ENCODE peak calls at places on chromosomes 13 and 19, in ten cellular contexts. T is BJ; C is aorta; E is PC-9; K is breast epithelium; Y is heart left ventricle; W is ovary; L is fibroblast of lung; V is NB4; U is CD8-positive, alpha-beta memory T cell. F is an unnamed sample.

GRCh38 chr13:21749410-21749809 is 78.5 kb downstream of the FGF9 start:
- DNase-seq in C (no peak), W (no peak), L (peak), K (no peak), T (peak), U (no peak), V (no peak), E (no peak), Y (no peak), F (no peak)

GRCh38 chr19:27722625-27723024 is 1490.3 kb downstream of the UQCRFS1 start:
- DNase-seq in V (no peak), W (no peak), K (no peak), L (no peak), T (no peak), C (no peak), Y (no peak), U (no peak), E (no peak), F (no peak)

GRCh38 chr13:109345433-109345941 is 440.9 kb downstream of the IRS2 start:
- DNase-seq in K (no peak), V (no peak), C (no peak), T (no peak), Y (no peak), W (no peak), U (no peak), E (no peak), L (peak), F (no peak)

GRCh38 chr13:93029536-93029935 is 197.1 kb upstream of the GPC6 start:
- DNase-seq in V (no peak), E (no peak), C (no peak), W (no peak), L (peak), Y (no peak), K (no peak), T (no peak), U (no peak), F (no peak)

GRCh38 chr19:677601-678380 is 1.6 kb downstream of the FSTL3 start:
- DNase-seq in L (peak), K (no peak), E (peak), U (no peak), C (no peak), V (no peak), Y (no peak), T (no peak), W (peak), F (no peak)

GRCh38 chr13:25232937-25233515 is 54.3 kb downstream of the MTMR6 start:
- DNase-seq in C (no peak), V (peak), Y (no peak), L (peak), T (no peak), K (no peak), W (no peak), U (peak), E (no peak), F (peak)

GRCh38 chr19:8567522-8568172 is 9.6 kb downstream of the MYO1F start:
- DNase-seq in T (no peak), Y (peak), E (no peak), V (peak), U (no peak), W (no peak), K (no peak), L (no peak), C (peak), F (no peak)

GRCh38 chr13:40657961-40658360 is 8.5 kb downstream of the FOXO1 start:
- DNase-seq in E (no peak), W (no peak), Y (no peak), V (no peak), C (no peak), L (no peak), T (no peak), U (no peak), K (no peak), F (no peak)

GRCh38 chr19:38013913-38014575 is 107.0 kb downstream of the SIPA1L3 start:
- DNase-seq in E (no peak), V (no peak), U (no peak), K (no peak), T (no peak), Y (no peak), W (no peak), C (no peak), L (no peak), F (no peak)

GRCh38 chr19:31349160-31349881 is at the start of gene TSHZ3:
- DNase-seq in L (peak), E (no peak), V (peak), K (no peak), T (no peak), U (peak), W (peak), C (peak), Y (peak), F (no peak)

GRCh38 chr19:58021541-58022282 is 12.1 kb upstream of the ZSCAN1 start:
- DNase-seq in Y (peak), K (peak), V (peak), W (no peak), L (peak), E (peak), C (no peak), T (no peak), U (peak), F (no peak)

GRCh38 chr13:109175666-109176065 is 546.3 kb downstream of the MYO16 start:
- DNase-seq in T (no peak), L (no peak), U (no peak), E (no peak), W (no peak), V (no peak), C (no peak), Y (no peak), K (no peak), F (no peak)

GRCh38 chr13:41224113-41225110 is 30.0 kb upstream of the KBTBD7 start:
- DNase-seq in U (no peak), E (no peak), K (no peak), L (peak), Y (no peak), V (no peak), T (peak), W (no peak), C (no peak), F (no peak)

GRCh38 chr13:61612192-61612591 is 196.5 kb upstream of the PCDH20 start:
- DNase-seq in E (no peak), L (no peak), K (no peak), U (no peak), C (no peak), W (no peak), V (no peak), T (no peak), Y (no peak), F (no peak)

GRCh38 chr13:73914119-73914518 is 220.1 kb downstream of the KLF12 start:
- DNase-seq in W (no peak), T (no peak), C (no peak), K (no peak), Y (no peak), L (no peak), V (peak), E (no peak), U (no peak), F (no peak)

GRCh38 chr19:1445185-1445931 is 4.6 kb upstream of the APC2 start:
- DNase-seq in K (peak), E (peak), W (peak), L (peak), T (no peak), V (peak), U (peak), C (peak), Y (peak), F (no peak)

GRCh38 chr19:46453661-46454060 is 17.7 kb downstream of the PNMA8A start:
- DNase-seq in L (no peak), K (no peak), V (no peak), W (no peak), E (no peak), U (no peak), Y (no peak), C (no peak), T (no peak), F (no peak)

GRCh38 chr19:640606-641170 is 1.0 kb downstream of the FGF22 start:
- DNase-seq in W (no peak), L (no peak), K (no peak), T (no peak), V (no peak), U (no peak), Y (no peak), C (no peak), E (no peak), F (no peak)

GRCh38 chr19:14061751-14062557 is at the start of gene PALM3:
- DNase-seq in W (no peak), L (no peak), U (no peak), Y (no peak), E (peak), K (peak), C (no peak), V (no peak), T (no peak), F (no peak)

GRCh38 chr13:48235100-48235813 is 2.3 kb downstream of the ITM2B start:
- DNase-seq in V (peak), U (no peak), W (no peak), C (no peak), K (no peak), L (peak), Y (no peak), E (peak), T (no peak), F (no peak)

GRCh38 chr19:282501-282900 is 8.7 kb downstream of the PLPP2 start:
- DNase-seq in K (no peak), U (no peak), L (no peak), W (no peak), V (no peak), Y (no peak), C (no peak), E (no peak), T (no peak), F (no peak)

GRCh38 chr13:49890376-49890775 is 45.8 kb downstream of the SPRYD7 start:
- DNase-seq in Y (no peak), V (no peak), L (no peak), C (no peak), U (no peak), W (no peak), T (no peak), E (no peak), K (no peak), F (no peak)

GRCh38 chr13:97116754-97117153 is 105.4 kb upstream of the MBNL2 start:
- DNase-seq in W (no peak), V (no peak), C (no peak), T (no peak), L (peak), U (no peak), K (no peak), E (peak), Y (no peak), F (no peak)

GRCh38 chr19:11798391-11799296 is at the start of gene ZNF491:
- DNase-seq in E (no peak), Y (peak), K (peak), V (peak), W (peak), L (peak), T (peak), C (peak), U (peak), F (peak)

GRCh38 chr13:78606471-78607408 is 3.4 kb upstream of the POU4F1 start:
- DNase-seq in U (no peak), E (no peak), K (no peak), Y (no peak), T (no peak), L (no peak), V (no peak), W (no peak), C (no peak), F (no peak)

GRCh38 chr13:80923907-80924306 is 583.0 kb upstream of the SPRY2 start:
- DNase-seq in L (peak), Y (no peak), E (no peak), K (no peak), U (no peak), V (no peak), C (no peak), T (no peak), W (no peak), F (no peak)

GRCh38 chr19:2270157-2270571 is 11.8 kb downstream of the PEAK3 start:
- DNase-seq in Y (peak), W (peak), K (no peak), L (no peak), T (no peak), V (peak), C (no peak), E (no peak), U (peak), F (no peak)

GRCh38 chr13:52454459-52454824 is 836 bp upstream of the CKAP2 start:
- DNase-seq in T (no peak), V (peak), W (no peak), C (no peak), L (peak), K (no peak), Y (no peak), E (no peak), U (peak), F (no peak)

GRCh38 chr19:45789035-45789786 is 3.4 kb downstream of the DMWD start:
- DNase-seq in W (no peak), U (no peak), L (no peak), V (no peak), Y (no peak), T (no peak), E (no peak), C (no peak), K (no peak), F (no peak)

GRCh38 chr19:52566121-52566520 is 4.0 kb upstream of the ZNF701 start:
- DNase-seq in V (no peak), T (no peak), Y (no peak), W (no peak), L (no peak), U (no peak), C (no peak), E (no peak), K (no peak), F (no peak)
- H3K4me3 ChIP-seq in V (no peak), T (no peak), Y (no peak), W (no peak), L (no peak), U (no peak), C (no peak), E (no peak), K (no peak), F (no peak)

GRCh38 chr19:48837081-48837524 is 812 bp upstream of the HSD17B14 start:
- DNase-seq in Y (peak), C (peak), K (peak), E (peak), V (peak), T (peak), L (peak), U (peak), W (peak), F (peak)
- H3K4me3 ChIP-seq in Y (peak), C (no peak), K (peak), E (peak), V (no peak), T (peak), L (no peak), U (peak), W (peak), F (peak)

DNA sequence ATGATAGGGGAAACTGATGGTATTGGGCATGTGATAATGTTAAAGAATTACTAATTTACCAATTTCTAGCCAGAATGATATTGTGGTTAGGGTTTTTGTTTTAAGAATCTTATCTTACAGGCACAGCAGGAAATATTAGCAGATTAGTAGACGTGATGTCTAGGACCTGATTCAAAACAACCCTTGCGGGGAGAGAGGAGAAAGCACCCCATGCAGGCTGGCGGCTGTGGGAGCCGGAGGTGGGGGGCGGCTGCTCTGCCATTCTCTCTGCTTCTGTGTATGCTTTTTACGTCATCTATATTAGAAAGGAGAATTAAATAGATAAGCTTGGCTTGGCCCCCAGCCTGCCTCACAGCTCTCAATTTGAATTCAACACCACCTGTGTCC is 41.5 kb downstream of the MLLT1 start:
- DNase-seq in U (no peak), Y (peak), T (no peak), L (no peak), K (no peak), W (no peak), C (no peak), V (no peak), E (no peak), F (no peak)
- H3K4me3 ChIP-seq in U (no peak), Y (peak), T (no peak), L (no peak), K (no peak), W (no peak), C (no peak), V (no peak), E (no peak), F (no peak)

GRCh38 chr13:33108620-33109019 is 92.4 kb downstream of the KL start:
- DNase-seq in C (no peak), L (peak), E (no peak), V (no peak), W (no peak), T (peak), K (no peak), U (no peak), Y (no peak), F (no peak)

GRCh38 chr13:33107403-33107760 is 91.2 kb downstream of the KL start:
- DNase-seq in E (no peak), T (no peak), K (no peak), C (no peak), U (no peak), V (no peak), L (no peak), Y (no peak), W (no peak), F (no peak)

GRCh38 chr13:33106656-33107402 is 90.6 kb downstream of the KL start:
- DNase-seq in T (no peak), U (no peak), C (no peak), K (no peak), W (no peak), V (no peak), L (no peak), E (no peak), Y (no peak), F (no peak)

GRCh38 chr13:33101835-33102234 is 85.6 kb downstream of the KL start:
- DNase-seq in K (no peak), V (no peak), W (no peak), U (no peak), C (no peak), E (no peak), L (no peak), Y (no peak), T (no peak), F (no peak)

GRCh38 chr13:33105387-33106005 is 89.3 kb downstream of the KL start:
- DNase-seq in U (no peak), C (no peak), Y (peak), E (no peak), K (no peak), T (no peak), W (no peak), V (no peak), L (no peak), F (no peak)
- H3K4me3 ChIP-seq in U (no peak), C (no peak), Y (no peak), E (no peak), K (no peak), T (no peak), W (no peak), V (no peak), L (no peak), F (no peak)

GRCh38 chr13:98853791-98854191 is 101.3 kb upstream of the SLC15A1 start:
- DNase-seq in K (no peak), U (no peak), E (no peak), T (peak), V (no peak), Y (no peak), L (peak), W (no peak), C (no peak), F (no peak)
- H3K4me3 ChIP-seq in K (no peak), U (no peak), E (no peak), T (no peak), V (no peak), Y (no peak), L (no peak), W (no peak), C (no peak), F (no peak)

DNA sequence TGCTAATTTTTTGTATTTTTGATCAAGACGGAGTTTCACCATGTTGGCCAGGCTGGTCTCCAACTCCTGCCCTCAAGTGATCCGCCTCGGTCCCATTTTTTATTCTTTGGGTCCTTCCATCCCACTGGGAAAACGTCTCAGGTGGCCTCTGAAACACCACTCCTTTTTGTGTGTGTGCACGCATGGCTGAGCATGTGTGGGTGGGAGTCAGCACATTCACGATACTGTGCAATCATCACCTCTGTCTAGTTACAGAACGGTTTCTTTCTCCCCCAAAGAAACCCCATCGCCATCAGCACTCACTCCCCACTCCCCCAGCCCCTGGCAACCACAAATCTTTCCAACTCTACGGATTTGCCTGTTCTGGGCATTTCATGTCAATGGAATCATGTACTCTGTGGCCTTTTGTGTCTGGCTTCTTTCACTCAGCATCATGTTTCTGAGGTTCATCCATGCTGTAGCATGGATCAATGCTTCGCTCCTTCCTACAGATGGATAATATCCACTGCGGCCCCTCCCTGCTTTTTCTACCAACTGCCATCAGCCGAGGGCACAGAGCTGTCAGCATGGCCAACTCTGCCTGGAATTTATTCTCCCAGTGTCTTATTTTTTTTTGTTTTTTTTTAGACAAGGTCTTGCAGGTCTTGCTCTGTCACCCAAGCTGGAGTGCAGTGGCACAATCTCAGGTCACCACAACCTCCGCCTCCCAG is 9.7 kb downstream of the F2RL3 start:
- DNase-seq in Y (no peak), K (no peak), U (no peak), L (no peak), T (no peak), E (no peak), W (no peak), V (no peak), C (no peak), F (no peak)
- H3K4me3 ChIP-seq in Y (no peak), K (no peak), U (no peak), L (no peak), T (no peak), E (no peak), W (no peak), V (no peak), C (no peak), F (no peak)

DNA sequence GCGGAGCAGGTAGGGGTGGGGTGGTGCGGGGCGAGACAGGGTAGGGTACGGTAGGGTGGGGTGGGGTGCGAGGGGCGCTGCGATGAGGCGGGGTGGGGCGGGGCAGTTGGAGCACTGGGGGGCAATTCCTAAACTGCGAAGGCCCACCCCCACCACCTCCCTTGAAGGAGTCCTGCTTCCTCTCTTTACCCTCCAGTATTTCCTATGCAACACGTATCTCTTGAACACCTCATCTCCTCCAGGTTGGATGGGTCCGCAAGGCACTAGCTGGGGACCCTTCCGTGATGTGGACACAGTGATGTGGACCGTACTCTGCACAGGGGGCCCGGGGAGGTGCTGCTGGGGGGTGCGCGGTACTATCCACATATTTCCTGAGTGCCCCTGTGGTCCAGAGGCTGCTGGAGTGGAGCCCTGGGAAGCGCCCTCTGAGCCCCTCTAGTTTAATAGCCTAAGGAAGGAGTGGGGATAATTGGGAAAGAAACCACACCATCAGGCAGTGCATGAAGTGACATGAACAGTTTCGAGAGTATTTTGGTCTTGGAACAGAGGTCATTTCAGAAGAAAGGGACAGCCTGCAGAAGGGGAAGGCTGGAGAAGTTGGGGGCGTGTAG is 1.1 kb downstream of the IL17D start:
- DNase-seq in T (no peak), V (no peak), K (no peak), Y (no peak), C (no peak), E (no peak), W (no peak), L (no peak), U (no peak), F (no peak)
- H3K4me3 ChIP-seq in T (peak), V (no peak), K (peak), Y (peak), C (peak), E (peak), W (peak), L (no peak), U (no peak), F (no peak)

F was measured in HFF-Myc.